ENCODE peak calls at places on chromosomes 13 and 19, in nine cellular contexts. W is heart right ventricle; F is small intestine; O is gastrocnemius medialis; T is neural progenitor cell; G is fibroblast of lung; B is body of pancreas; D is CD4-positive, alpha-beta T cell; Y is cardiac muscle cell. I is an unnamed sample.

GRCh38 chr19:33394723-33395560 is 21.4 kb downstream of the CEBPG start:
- DNase-seq in Y (no peak), B (no peak), O (no peak), W (no peak), D (no peak), T (no peak), G (peak; percentile 14), F (peak; percentile 85), I (peak; percentile 44)

GRCh38 chr13:110505594-110505993 is 55.9 kb downstream of the RAB20 start:
- DNase-seq in Y (no peak), G (no peak), B (no peak), T (no peak), D (no peak), F (no peak), O (no peak), W (no peak), I (no peak)

GRCh38 chr19:14237011-14237941 is 31.3 kb upstream of the ADGRL1 start:
- DNase-seq in D (no peak), B (no peak), O (no peak), Y (no peak), G (no peak), F (peak; percentile 55), T (no peak), W (no peak), I (no peak)

GRCh38 chr19:29285187-29285687 is 72.3 kb upstream of the UQCRFS1 start:
- DNase-seq in B (no peak), O (no peak), G (no peak), T (no peak), W (no peak), F (no peak), Y (no peak), D (no peak), I (no peak)

GRCh38 chr19:9528757-9529336 is 9.6 kb downstream of the ZNF426 start:
- DNase-seq in O (no peak), W (no peak), B (no peak), T (no peak), G (peak; percentile 28), Y (peak; percentile 6), D (no peak), F (no peak), I (no peak)

GRCh38 chr19:32363175-32363574 is 17.8 kb downstream of the ZNF507 start:
- DNase-seq in D (no peak), G (peak; percentile 60), W (no peak), B (peak; percentile 24), Y (peak; percentile 75), O (no peak), T (no peak), F (no peak), I (no peak)

GRCh38 chr13:47017476-47017875 is 120.6 kb upstream of the HTR2A start:
- DNase-seq in B (no peak), T (no peak), G (peak; percentile 18), F (no peak), D (no peak), Y (peak; percentile 47), O (no peak), W (no peak), I (no peak)

GRCh38 chr13:66859934-66860867 is 369.9 kb downstream of the PCDH9 start:
- DNase-seq in O (no peak), D (no peak), Y (no peak), B (no peak), W (no peak), F (no peak), T (no peak), G (no peak), I (no peak)

GRCh38 chr13:43720780-43721397 is 65.9 kb downstream of the ENOX1 start:
- DNase-seq in Y (no peak), F (no peak), T (no peak), D (no peak), G (peak; percentile 28), O (no peak), B (no peak), W (no peak), I (no peak)

GRCh38 chr13:94710881-94711560 is 1.3 kb downstream of the SOX21 start:
- DNase-seq in W (no peak), D (no peak), Y (no peak), T (peak; percentile 77), B (no peak), G (no peak), F (no peak), O (no peak), I (no peak)

GRCh38 chr13:94707400-94708021 is 4.8 kb downstream of the SOX21 start:
- DNase-seq in G (no peak), T (peak; percentile 88), B (no peak), W (no peak), D (no peak), F (no peak), O (no peak), Y (no peak), I (no peak)

GRCh38 chr13:94708031-94708571 is 4.2 kb downstream of the SOX21 start:
- DNase-seq in B (no peak), O (no peak), F (no peak), D (no peak), W (no peak), T (peak; percentile 95), Y (no peak), G (no peak), I (no peak)

GRCh38 chr13:94710081-94710809 is 2.1 kb downstream of the SOX21 start:
- DNase-seq in W (no peak), D (no peak), Y (no peak), B (no peak), O (no peak), T (peak; percentile 84), F (no peak), G (no peak), I (no peak)

DNA sequence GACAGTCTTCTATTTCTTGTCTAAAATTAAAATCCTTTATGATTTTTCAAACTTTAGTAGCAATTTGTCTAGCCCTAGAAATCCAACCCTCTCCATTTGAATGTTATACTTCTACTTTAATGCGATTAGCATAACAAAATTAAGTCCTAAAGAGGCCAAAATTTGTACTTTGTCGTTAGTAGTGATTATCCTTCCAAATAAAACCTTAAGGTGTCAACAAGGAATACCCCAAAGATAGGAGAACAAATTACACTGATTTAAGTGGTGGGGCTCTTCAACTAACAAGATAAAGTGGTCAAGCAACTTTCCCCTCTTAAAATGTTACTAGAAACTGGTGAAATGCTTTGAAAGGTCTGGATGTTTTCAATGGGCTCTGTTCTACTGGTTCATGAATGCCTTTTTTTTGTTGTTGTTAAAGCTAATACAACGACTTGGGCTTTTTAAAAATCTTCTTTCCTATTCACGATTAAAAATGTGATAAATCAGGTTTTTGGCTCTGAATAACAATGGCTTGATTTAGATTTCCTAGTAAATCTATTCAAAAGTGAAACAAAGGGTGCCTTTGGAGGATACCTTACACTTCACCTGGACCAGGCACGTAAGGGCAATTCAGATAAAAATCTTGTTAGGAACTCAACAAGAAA is 3.3 kb downstream of the SOX21 start:
- DNase-seq in B (no peak), F (no peak), Y (no peak), D (no peak), W (no peak), T (no peak), G (no peak), O (no peak), I (no peak)
- H3K27me3 ChIP-seq in B (peaks cover 51% of the 10 kb centered on the region), F (peaks cover 39% of the 10 kb centered on the region), Y (peaks cover 100% of the 10 kb centered on the region), D (peaks cover 89% of the 10 kb centered on the region), W (peaks cover 96% of the 10 kb centered on the region), T (peaks cover 6% of the 10 kb centered on the region), G (peaks cover 78% of the 10 kb centered on the region), O (peaks cover 96% of the 10 kb centered on the region), I (peaks cover 97% of the 10 kb centered on the region)

GRCh38 chr13:96093296-96094006 is 3.5 kb downstream of the HS6ST3 start:
- DNase-seq in D (no peak), G (no peak), W (no peak), T (no peak), B (no peak), Y (no peak), F (no peak), O (no peak), I (no peak)
- H3K27me3 ChIP-seq in D (peaks cover 49% of the 10 kb centered on the region), G (peaks cover 27% of the 10 kb centered on the region), W (peaks cover 7% of the 10 kb centered on the region), T (peaks cover 79% of the 10 kb centered on the region), B (no peaks in the 10 kb centered on the region), Y (peaks cover 73% of the 10 kb centered on the region), F (peaks cover 11% of the 10 kb centered on the region), O (peaks cover 33% of the 10 kb centered on the region), I (peaks cover 58% of the 10 kb centered on the region)

GRCh38 chr13:98828614-98829013 is 76.1 kb upstream of the SLC15A1 start:
- DNase-seq in W (no peak), O (no peak), B (peak; percentile 63), Y (no peak), G (no peak), F (peak; percentile 83), D (no peak), T (no peak), I (no peak)
- H3K27me3 ChIP-seq in W (no peaks in the 10 kb centered on the region), O (no peaks in the 10 kb centered on the region), B (no peaks in the 10 kb centered on the region), Y (no peaks in the 10 kb centered on the region), G (no peaks in the 10 kb centered on the region), F (no peaks in the 10 kb centered on the region), D (no peaks in the 10 kb centered on the region), T (no peaks in the 10 kb centered on the region), I (no peaks in the 10 kb centered on the region)

DNA sequence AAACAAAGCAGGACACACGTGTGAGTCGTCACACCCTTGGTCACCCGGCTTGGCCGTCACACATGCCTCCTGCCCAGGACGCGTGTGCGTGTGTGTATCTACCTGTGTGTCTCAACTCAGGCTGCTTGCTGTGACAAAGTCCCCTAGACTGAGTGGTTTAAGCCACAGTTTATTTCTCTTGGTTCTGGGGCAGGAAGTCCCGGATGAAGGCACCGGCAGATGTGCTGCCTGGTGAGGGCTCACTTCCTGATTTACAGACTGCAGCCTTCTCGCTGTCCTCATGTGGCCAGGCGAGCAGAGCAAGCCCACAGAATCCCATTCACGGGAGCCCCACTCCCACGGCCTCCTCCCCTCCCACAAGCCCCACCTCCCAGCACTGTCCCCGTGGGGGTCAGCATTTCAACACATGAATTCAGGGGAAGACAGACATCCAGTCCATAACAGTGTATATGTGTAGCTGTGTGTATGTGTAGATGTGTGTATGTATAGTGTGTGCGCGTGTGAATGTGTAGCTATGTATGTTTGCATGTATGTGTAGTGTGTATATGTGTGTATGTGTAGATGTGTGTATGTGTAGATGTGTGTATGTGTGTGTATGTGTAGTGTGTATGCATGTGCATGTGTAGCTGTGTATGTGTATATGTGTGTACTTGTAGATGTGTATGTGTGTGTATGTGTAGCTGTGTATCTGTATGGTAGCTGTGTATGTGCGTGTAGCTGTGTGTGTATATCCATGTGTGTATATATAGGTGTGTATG is 51.5 kb downstream of the MCF2L start:
- DNase-seq in T (no peak), O (no peak), B (no peak), W (no peak), Y (no peak), D (no peak), F (no peak), G (no peak), I (no peak)
- H3K27me3 ChIP-seq in T (no peaks in the 10 kb centered on the region), O (no peaks in the 10 kb centered on the region), B (no peaks in the 10 kb centered on the region), W (no peaks in the 10 kb centered on the region), Y (no peaks in the 10 kb centered on the region), D (no peaks in the 10 kb centered on the region), F (no peaks in the 10 kb centered on the region), G (peaks cover 5% of the 10 kb centered on the region), I (no peaks in the 10 kb centered on the region)

I was measured in lower lobe of right lung.